ENCODE peak calls at places on chromosomes 5 and 9, in six cellular contexts. I is NCI-H1092 treated with DMSO at 0.1 percent for 48 hours; B is cardiac septum; Q is T-helper 2 cell; P is psoas muscle; R is activated CD4-positive, CD25-positive, alpha-beta regulatory T cell. G is an unnamed sample.

GRCh38 chr5:58022055-58022454 is 437.8 kb downstream of the PLK2 start:
- DNase-seq in B (no peak), R (no peak), P (no peak), I (no peak), Q (no peak), G (no peak)

GRCh38 chr5:141848771-141849370 is 29.3 kb downstream of the PCDH1 start:
- DNase-seq in Q (no peak), P (peak), I (no peak), B (no peak), R (no peak), G (no peak)

GRCh38 chr5:172144291-172144815 is 43.7 kb downstream of the STK10 start:
- DNase-seq in Q (no peak), B (peak), P (no peak), I (no peak), R (no peak), G (no peak)

GRCh38 chr5:18745591-18745987 is 1111.3 kb downstream of the TAF11L14 start:
- DNase-seq in P (no peak), R (no peak), Q (no peak), I (peak), B (no peak), G (peak)

GRCh38 chr9:32969270-32969669 is 32.2 kb downstream of the APTX start:
- DNase-seq in B (no peak), P (no peak), I (no peak), R (no peak), Q (no peak), G (no peak)

GRCh38 chr5:170302729-170303501 is 5.3 kb upstream of the LCP2 start:
- DNase-seq in Q (peak), P (peak), B (peak), I (no peak), R (no peak), G (peak)

GRCh38 chr5:144187699-144188294 is 17.1 kb downstream of the KCTD16 start:
- DNase-seq in R (peak), I (peak), B (no peak), Q (peak), P (peak), G (peak)

GRCh38 chr9:133972041-133972970 is 19.8 kb downstream of the VAV2 start:
- DNase-seq in P (no peak), Q (no peak), B (no peak), I (no peak), R (no peak), G (no peak)

GRCh38 chr5:118195215-118195614 is 793.1 kb downstream of the DTWD2 start:
- DNase-seq in I (no peak), Q (no peak), B (no peak), R (no peak), P (no peak), G (no peak)

GRCh38 chr5:73119492-73120157 is 750 bp upstream of the TMEM171 start:
- DNase-seq in Q (no peak), P (peak), I (no peak), R (no peak), B (no peak), G (no peak)

GRCh38 chr5:130992095-130992494 is 173.0 kb downstream of the HINT1 start:
- DNase-seq in P (no peak), B (no peak), I (no peak), Q (no peak), R (no peak), G (no peak)

GRCh38 chr9:132163876-132164603 is 2.2 kb downstream of the NTNG2 start:
- DNase-seq in Q (no peak), R (no peak), B (no peak), P (no peak), I (no peak), G (no peak)

GRCh38 chr5:42302186-42302585 is 121.1 kb upstream of the GHR start:
- DNase-seq in P (no peak), I (no peak), Q (no peak), B (no peak), R (no peak), G (no peak)

GRCh38 chr5:50967388-50968039 is 301.1 kb downstream of the PARP8 start:
- DNase-seq in B (no peak), I (peak), R (no peak), Q (no peak), P (no peak), G (no peak)

GRCh38 chr5:141814064-141814982 is 63.9 kb downstream of the PCDH1 start:
- DNase-seq in Q (no peak), P (peak), I (peak), B (peak), R (peak), G (no peak)

GRCh38 chr5:142141463-142141862 is 32.9 kb downstream of the NDFIP1 start:
- DNase-seq in B (no peak), P (no peak), I (no peak), Q (no peak), R (no peak), G (no peak)

GRCh38 chr5:27810458-27810857 is 772.1 kb upstream of the CDH9 start:
- DNase-seq in P (no peak), Q (no peak), R (no peak), B (no peak), I (no peak), G (no peak)